ENCODE peak calls at places on chromosomes 7 and 10, in seven cellular contexts. One of them, this sample, is unnamed.

GRCh38 chr10:122974034-122974433 is 6.2 kb upstream of the PSTK start:
- DNase-seq in CD8-positive, alpha-beta T cell: no peak
- DNase-seq in NCI-H2081: no peak
- DNase-seq in left cardiac atrium: no peak
- DNase-seq in stimulated activated CD4-positive, alpha-beta T cell treated with anti-CD3 and anti-CD28 coated beads, Interleukin-12 subunit alpha, Interleukin-12 subunit beta, amount 100 ng/mL, for 24 hours: no peak
- DNase-seq in uterus: no peak
- DNase-seq in stimulated activated CD8-positive, alpha-beta memory T cell treated with anti-CD3 and anti-CD28 coated beads, Interleukin-2, amount 100 ng/mL, for 1 hour: no peak
- DNase-seq in this sample: no peak

GRCh38 chr7:128921866-128922440 is 11.4 kb upstream of the KCP start:
- DNase-seq in CD8-positive, alpha-beta T cell: no peak
- DNase-seq in NCI-H2081: no peak
- DNase-seq in left cardiac atrium: no peak
- DNase-seq in stimulated activated CD4-positive, alpha-beta T cell treated with anti-CD3 and anti-CD28 coated beads, Interleukin-12 subunit alpha, Interleukin-12 subunit beta, amount 100 ng/mL, for 24 hours: no peak
- DNase-seq in uterus: no peak
- DNase-seq in stimulated activated CD8-positive, alpha-beta memory T cell treated with anti-CD3 and anti-CD28 coated beads, Interleukin-2, amount 100 ng/mL, for 1 hour: no peak
- DNase-seq in this sample: no peak

GRCh38 chr10:122143238-122143841 is 127.8 kb upstream of the BTBD16 start:
- DNase-seq in CD8-positive, alpha-beta T cell: no peak
- DNase-seq in NCI-H2081: no peak
- DNase-seq in left cardiac atrium: no peak
- DNase-seq in stimulated activated CD4-positive, alpha-beta T cell treated with anti-CD3 and anti-CD28 coated beads, Interleukin-12 subunit alpha, Interleukin-12 subunit beta, amount 100 ng/mL, for 24 hours: no peak
- DNase-seq in uterus: no peak
- DNase-seq in stimulated activated CD8-positive, alpha-beta memory T cell treated with anti-CD3 and anti-CD28 coated beads, Interleukin-2, amount 100 ng/mL, for 1 hour: no peak
- DNase-seq in this sample: no peak

GRCh38 chr7:94375167-94375566 is 19.5 kb upstream of the COL1A2 start:
- DNase-seq in CD8-positive, alpha-beta T cell: no peak
- DNase-seq in NCI-H2081: no peak
- DNase-seq in left cardiac atrium: peak; percentile 35
- DNase-seq in stimulated activated CD4-positive, alpha-beta T cell treated with anti-CD3 and anti-CD28 coated beads, Interleukin-12 subunit alpha, Interleukin-12 subunit beta, amount 100 ng/mL, for 24 hours: no peak
- DNase-seq in uterus: peak; percentile 88
- DNase-seq in stimulated activated CD8-positive, alpha-beta memory T cell treated with anti-CD3 and anti-CD28 coated beads, Interleukin-2, amount 100 ng/mL, for 1 hour: no peak
- DNase-seq in this sample: no peak

GRCh38 chr10:128211064-128211504 is 84.9 kb upstream of the MKI67 start:
- DNase-seq in CD8-positive, alpha-beta T cell: no peak
- DNase-seq in NCI-H2081: no peak
- DNase-seq in left cardiac atrium: no peak
- DNase-seq in stimulated activated CD4-positive, alpha-beta T cell treated with anti-CD3 and anti-CD28 coated beads, Interleukin-12 subunit alpha, Interleukin-12 subunit beta, amount 100 ng/mL, for 24 hours: no peak
- DNase-seq in uterus: no peak
- DNase-seq in stimulated activated CD8-positive, alpha-beta memory T cell treated with anti-CD3 and anti-CD28 coated beads, Interleukin-2, amount 100 ng/mL, for 1 hour: no peak
- DNase-seq in this sample: no peak

GRCh38 chr7:141153231-141153630 is 79.4 kb downstream of the TMEM178B start:
- DNase-seq in CD8-positive, alpha-beta T cell: no peak
- DNase-seq in NCI-H2081: no peak
- DNase-seq in left cardiac atrium: no peak
- DNase-seq in stimulated activated CD4-positive, alpha-beta T cell treated with anti-CD3 and anti-CD28 coated beads, Interleukin-12 subunit alpha, Interleukin-12 subunit beta, amount 100 ng/mL, for 24 hours: no peak
- DNase-seq in uterus: no peak
- DNase-seq in stimulated activated CD8-positive, alpha-beta memory T cell treated with anti-CD3 and anti-CD28 coated beads, Interleukin-2, amount 100 ng/mL, for 1 hour: no peak
- DNase-seq in this sample: no peak

GRCh38 chr7:79282882-79283602 is 170.4 kb downstream of the MAGI2 start:
- DNase-seq in CD8-positive, alpha-beta T cell: no peak
- DNase-seq in NCI-H2081: no peak
- DNase-seq in left cardiac atrium: no peak
- DNase-seq in stimulated activated CD4-positive, alpha-beta T cell treated with anti-CD3 and anti-CD28 coated beads, Interleukin-12 subunit alpha, Interleukin-12 subunit beta, amount 100 ng/mL, for 24 hours: no peak
- DNase-seq in uterus: no peak
- DNase-seq in stimulated activated CD8-positive, alpha-beta memory T cell treated with anti-CD3 and anti-CD28 coated beads, Interleukin-2, amount 100 ng/mL, for 1 hour: no peak
- DNase-seq in this sample: no peak

GRCh38 chr10:30553018-30553624 is 76.4 kb downstream of the LYZL2 start:
- DNase-seq in CD8-positive, alpha-beta T cell: no peak
- DNase-seq in NCI-H2081: no peak
- DNase-seq in left cardiac atrium: no peak
- DNase-seq in stimulated activated CD4-positive, alpha-beta T cell treated with anti-CD3 and anti-CD28 coated beads, Interleukin-12 subunit alpha, Interleukin-12 subunit beta, amount 100 ng/mL, for 24 hours: no peak
- DNase-seq in uterus: no peak
- DNase-seq in stimulated activated CD8-positive, alpha-beta memory T cell treated with anti-CD3 and anti-CD28 coated beads, Interleukin-2, amount 100 ng/mL, for 1 hour: no peak
- DNase-seq in this sample: no peak

GRCh38 chr10:22364407-22364806 is 19.1 kb downstream of the SPAG6 start:
- DNase-seq in CD8-positive, alpha-beta T cell: no peak
- DNase-seq in NCI-H2081: no peak
- DNase-seq in left cardiac atrium: no peak
- DNase-seq in stimulated activated CD4-positive, alpha-beta T cell treated with anti-CD3 and anti-CD28 coated beads, Interleukin-12 subunit alpha, Interleukin-12 subunit beta, amount 100 ng/mL, for 24 hours: no peak
- DNase-seq in uterus: no peak
- DNase-seq in stimulated activated CD8-positive, alpha-beta memory T cell treated with anti-CD3 and anti-CD28 coated beads, Interleukin-2, amount 100 ng/mL, for 1 hour: no peak
- DNase-seq in this sample: no peak

GRCh38 chr7:42233166-42233565 is 3.8 kb downstream of the GLI3 start:
- DNase-seq in CD8-positive, alpha-beta T cell: no peak
- DNase-seq in NCI-H2081: no peak
- DNase-seq in left cardiac atrium: no peak
- DNase-seq in stimulated activated CD4-positive, alpha-beta T cell treated with anti-CD3 and anti-CD28 coated beads, Interleukin-12 subunit alpha, Interleukin-12 subunit beta, amount 100 ng/mL, for 24 hours: no peak
- DNase-seq in uterus: no peak
- DNase-seq in stimulated activated CD8-positive, alpha-beta memory T cell treated with anti-CD3 and anti-CD28 coated beads, Interleukin-2, amount 100 ng/mL, for 1 hour: no peak
- DNase-seq in this sample: no peak

GRCh38 chr10:63866075-63866746 is 345.0 kb downstream of the REEP3 start:
- DNase-seq in CD8-positive, alpha-beta T cell: peak; percentile 49
- DNase-seq in NCI-H2081: peak; percentile 58
- DNase-seq in left cardiac atrium: peak; percentile 33
- DNase-seq in stimulated activated CD4-positive, alpha-beta T cell treated with anti-CD3 and anti-CD28 coated beads, Interleukin-12 subunit alpha, Interleukin-12 subunit beta, amount 100 ng/mL, for 24 hours: peak; percentile 31
- DNase-seq in uterus: peak; percentile 20
- DNase-seq in stimulated activated CD8-positive, alpha-beta memory T cell treated with anti-CD3 and anti-CD28 coated beads, Interleukin-2, amount 100 ng/mL, for 1 hour: peak; percentile 0
- DNase-seq in this sample: peak; percentile 16

GRCh38 chr7:26422761-26423160 is 131.1 kb downstream of the SNX10 start:
- DNase-seq in CD8-positive, alpha-beta T cell: no peak
- DNase-seq in NCI-H2081: no peak
- DNase-seq in left cardiac atrium: no peak
- DNase-seq in stimulated activated CD4-positive, alpha-beta T cell treated with anti-CD3 and anti-CD28 coated beads, Interleukin-12 subunit alpha, Interleukin-12 subunit beta, amount 100 ng/mL, for 24 hours: no peak
- DNase-seq in uterus: no peak
- DNase-seq in stimulated activated CD8-positive, alpha-beta memory T cell treated with anti-CD3 and anti-CD28 coated beads, Interleukin-2, amount 100 ng/mL, for 1 hour: no peak
- DNase-seq in this sample: no peak

GRCh38 chr7:24860611-24861010 is 103.3 kb upstream of the GSDME start:
- DNase-seq in CD8-positive, alpha-beta T cell: no peak
- DNase-seq in NCI-H2081: no peak
- DNase-seq in left cardiac atrium: no peak
- DNase-seq in stimulated activated CD4-positive, alpha-beta T cell treated with anti-CD3 and anti-CD28 coated beads, Interleukin-12 subunit alpha, Interleukin-12 subunit beta, amount 100 ng/mL, for 24 hours: no peak
- DNase-seq in uterus: no peak
- DNase-seq in stimulated activated CD8-positive, alpha-beta memory T cell treated with anti-CD3 and anti-CD28 coated beads, Interleukin-2, amount 100 ng/mL, for 1 hour: no peak
- DNase-seq in this sample: no peak

GRCh38 chr7:151248191-151249033 is at the start of gene SMARCD3:
- DNase-seq in CD8-positive, alpha-beta T cell: peak; percentile 43
- DNase-seq in NCI-H2081: peak; percentile 22
- DNase-seq in left cardiac atrium: peak; percentile 83
- DNase-seq in stimulated activated CD4-positive, alpha-beta T cell treated with anti-CD3 and anti-CD28 coated beads, Interleukin-12 subunit alpha, Interleukin-12 subunit beta, amount 100 ng/mL, for 24 hours: no peak
- DNase-seq in uterus: peak; percentile 64
- DNase-seq in stimulated activated CD8-positive, alpha-beta memory T cell treated with anti-CD3 and anti-CD28 coated beads, Interleukin-2, amount 100 ng/mL, for 1 hour: no peak
- DNase-seq in this sample: no peak

GRCh38 chr7:69695998-69696657 is 97.9 kb downstream of the AUTS2 start:
- DNase-seq in CD8-positive, alpha-beta T cell: peak; percentile 11
- DNase-seq in NCI-H2081: no peak
- DNase-seq in left cardiac atrium: no peak
- DNase-seq in stimulated activated CD4-positive, alpha-beta T cell treated with anti-CD3 and anti-CD28 coated beads, Interleukin-12 subunit alpha, Interleukin-12 subunit beta, amount 100 ng/mL, for 24 hours: no peak
- DNase-seq in uterus: no peak
- DNase-seq in stimulated activated CD8-positive, alpha-beta memory T cell treated with anti-CD3 and anti-CD28 coated beads, Interleukin-2, amount 100 ng/mL, for 1 hour: no peak
- DNase-seq in this sample: no peak

GRCh38 chr10:75294866-75295692 is 59.3 kb upstream of the COMTD1 start:
- DNase-seq in CD8-positive, alpha-beta T cell: peak; percentile 56
- DNase-seq in NCI-H2081: peak; percentile 5
- DNase-seq in left cardiac atrium: peak; percentile 87
- DNase-seq in stimulated activated CD4-positive, alpha-beta T cell treated with anti-CD3 and anti-CD28 coated beads, Interleukin-12 subunit alpha, Interleukin-12 subunit beta, amount 100 ng/mL, for 24 hours: peak; percentile 56
- DNase-seq in uterus: peak; percentile 91
- DNase-seq in stimulated activated CD8-positive, alpha-beta memory T cell treated with anti-CD3 and anti-CD28 coated beads, Interleukin-2, amount 100 ng/mL, for 1 hour: peak; percentile 36
- DNase-seq in this sample: peak; percentile 39

GRCh38 chr7:36315309-36315948 is 74.2 kb upstream of the ANLN start:
- DNase-seq in CD8-positive, alpha-beta T cell: no peak
- DNase-seq in NCI-H2081: no peak
- DNase-seq in left cardiac atrium: no peak
- DNase-seq in stimulated activated CD4-positive, alpha-beta T cell treated with anti-CD3 and anti-CD28 coated beads, Interleukin-12 subunit alpha, Interleukin-12 subunit beta, amount 100 ng/mL, for 24 hours: no peak
- DNase-seq in uterus: no peak
- DNase-seq in stimulated activated CD8-positive, alpha-beta memory T cell treated with anti-CD3 and anti-CD28 coated beads, Interleukin-2, amount 100 ng/mL, for 1 hour: no peak
- DNase-seq in this sample: no peak

GRCh38 chr7:118755067-118755625 is 530.6 kb downstream of the ANKRD7 start:
- DNase-seq in CD8-positive, alpha-beta T cell: no peak
- DNase-seq in NCI-H2081: no peak
- DNase-seq in left cardiac atrium: no peak
- DNase-seq in stimulated activated CD4-positive, alpha-beta T cell treated with anti-CD3 and anti-CD28 coated beads, Interleukin-12 subunit alpha, Interleukin-12 subunit beta, amount 100 ng/mL, for 24 hours: no peak
- DNase-seq in uterus: no peak
- DNase-seq in stimulated activated CD8-positive, alpha-beta memory T cell treated with anti-CD3 and anti-CD28 coated beads, Interleukin-2, amount 100 ng/mL, for 1 hour: no peak
- DNase-seq in this sample: no peak

GRCh38 chr10:132681858-132682755 is 103.8 kb downstream of the NKX6-2 start:
- DNase-seq in CD8-positive, alpha-beta T cell: no peak
- DNase-seq in NCI-H2081: no peak
- DNase-seq in left cardiac atrium: peak; percentile 10
- DNase-seq in stimulated activated CD4-positive, alpha-beta T cell treated with anti-CD3 and anti-CD28 coated beads, Interleukin-12 subunit alpha, Interleukin-12 subunit beta, amount 100 ng/mL, for 24 hours: no peak
- DNase-seq in uterus: peak; percentile 14
- DNase-seq in stimulated activated CD8-positive, alpha-beta memory T cell treated with anti-CD3 and anti-CD28 coated beads, Interleukin-2, amount 100 ng/mL, for 1 hour: no peak
- DNase-seq in this sample: no peak

GRCh38 chr7:32670105-32670504 is 174.8 kb downstream of the AVL9 start:
- DNase-seq in CD8-positive, alpha-beta T cell: no peak
- DNase-seq in NCI-H2081: no peak
- DNase-seq in left cardiac atrium: no peak
- DNase-seq in stimulated activated CD4-positive, alpha-beta T cell treated with anti-CD3 and anti-CD28 coated beads, Interleukin-12 subunit alpha, Interleukin-12 subunit beta, amount 100 ng/mL, for 24 hours: no peak
- DNase-seq in uterus: no peak
- DNase-seq in stimulated activated CD8-positive, alpha-beta memory T cell treated with anti-CD3 and anti-CD28 coated beads, Interleukin-2, amount 100 ng/mL, for 1 hour: no peak
- DNase-seq in this sample: no peak